ENCODE peak calls at places on chromosomes 2 and 18, in seven cellular contexts. P, C, N, S, V, Y and R are unnamed samples. For H3K36me3 and H3K4me1, the result is how much of the 10 kb centered on the place peaks cover.

GRCh38 chr18:70280007-70280925 is 8.6 kb upstream of the SOCS6 start:
- DNase-seq in N (no peak), V (no peak), C (no peak), P (peak), S (no peak), Y (peak), R (peak)

GRCh38 chr18:9237982-9238381 is 96.6 kb upstream of the TWSG1 start:
- DNase-seq in S (no peak), C (no peak), V (no peak), N (no peak), P (no peak), Y (no peak), R (no peak)

GRCh38 chr18:63236417-63236816 is 83.2 kb downstream of the BCL2 start:
- DNase-seq in P (no peak), Y (no peak), C (no peak), N (no peak), S (no peak), V (no peak), R (no peak)

GRCh38 chr2:9946818-9947217 is 4.7 kb upstream of the GRHL1 start:
- DNase-seq in V (no peak), C (no peak), Y (no peak), P (no peak), S (no peak), N (no peak), R (no peak)

GRCh38 chr2:158457826-158458616 is 1.3 kb downstream of the PKP4 start:
- DNase-seq in V (peak), Y (peak), P (peak), N (peak), C (peak), S (peak), R (no peak)

GRCh38 chr2:151051584-151052220 is 210.0 kb downstream of the RBM43 start:
- DNase-seq in N (peak), Y (peak), V (no peak), P (peak), S (no peak), C (peak), R (no peak)

GRCh38 chr2:202017940-202018339 is 15.7 kb upstream of the FZD7 start:
- DNase-seq in C (no peak), S (no peak), N (no peak), V (no peak), Y (no peak), P (no peak), R (no peak)

GRCh38 chr2:61426267-61426897 is 44.5 kb downstream of the USP34 start:
- DNase-seq in N (peak), S (peak), P (peak), Y (peak), C (peak), V (no peak), R (no peak)

GRCh38 chr2:36918307-36918706 is 48.0 kb downstream of the STRN start:
- DNase-seq in S (no peak), Y (peak), V (no peak), N (no peak), C (no peak), P (peak), R (no peak)

GRCh38 chr18:46711444-46711863 is 45.4 kb downstream of the ST8SIA5 start:
- DNase-seq in V (no peak), Y (no peak), S (no peak), C (no peak), N (peak), P (no peak), R (peak)

GRCh38 chr2:120934891-120935338 is 199.2 kb downstream of the GLI2 start:
- DNase-seq in P (peak), S (peak), C (no peak), N (no peak), Y (peak), V (no peak), R (peak)

GRCh38 chr18:28716321-28716720 is 539.4 kb upstream of the CDH2 start:
- DNase-seq in P (no peak), C (no peak), V (no peak), N (no peak), S (no peak), Y (peak), R (no peak)

GRCh38 chr2:65587779-65588178 is 155.4 kb upstream of the SPRED2 start:
- DNase-seq in S (no peak), P (no peak), V (no peak), C (peak), N (no peak), Y (no peak), R (no peak)

GRCh38 chr2:50693285-50693684 is 338.6 kb downstream of the NRXN1 start:
- DNase-seq in P (no peak), N (no peak), S (no peak), C (no peak), Y (no peak), V (no peak), R (no peak)

GRCh38 chr2:42234056-42234455 is 64.9 kb downstream of the EML4 start:
- DNase-seq in N (no peak), V (no peak), C (peak), Y (no peak), S (no peak), P (peak), R (no peak)

DNA sequence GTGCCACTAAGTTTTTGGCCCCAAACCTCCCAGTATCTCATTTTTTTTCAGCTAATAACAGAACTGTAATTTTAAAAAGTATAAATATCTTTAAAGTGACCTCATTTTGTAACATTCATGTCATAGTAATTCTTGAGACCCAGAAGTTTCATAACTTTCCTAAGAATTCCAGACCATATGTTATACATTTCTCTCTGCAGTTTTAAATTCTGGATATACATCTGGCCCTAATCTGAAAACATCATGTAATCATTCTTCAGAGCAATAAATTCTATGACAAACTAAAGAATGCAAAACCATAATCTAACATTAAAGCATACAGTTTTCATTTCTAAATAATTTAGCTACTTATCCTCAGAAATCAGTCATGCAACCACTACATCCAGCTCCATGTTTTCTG is 198.4 kb upstream of the SLC35G4 start:
- DNase-seq in P (peak), C (no peak), S (no peak), V (no peak), Y (no peak), N (no peak), R (no peak)
- H3K27ac ChIP-seq in P (no peak), C (no peak), S (no peak), V (no peak), Y (no peak), N (no peak), R (no peak)

DNA sequence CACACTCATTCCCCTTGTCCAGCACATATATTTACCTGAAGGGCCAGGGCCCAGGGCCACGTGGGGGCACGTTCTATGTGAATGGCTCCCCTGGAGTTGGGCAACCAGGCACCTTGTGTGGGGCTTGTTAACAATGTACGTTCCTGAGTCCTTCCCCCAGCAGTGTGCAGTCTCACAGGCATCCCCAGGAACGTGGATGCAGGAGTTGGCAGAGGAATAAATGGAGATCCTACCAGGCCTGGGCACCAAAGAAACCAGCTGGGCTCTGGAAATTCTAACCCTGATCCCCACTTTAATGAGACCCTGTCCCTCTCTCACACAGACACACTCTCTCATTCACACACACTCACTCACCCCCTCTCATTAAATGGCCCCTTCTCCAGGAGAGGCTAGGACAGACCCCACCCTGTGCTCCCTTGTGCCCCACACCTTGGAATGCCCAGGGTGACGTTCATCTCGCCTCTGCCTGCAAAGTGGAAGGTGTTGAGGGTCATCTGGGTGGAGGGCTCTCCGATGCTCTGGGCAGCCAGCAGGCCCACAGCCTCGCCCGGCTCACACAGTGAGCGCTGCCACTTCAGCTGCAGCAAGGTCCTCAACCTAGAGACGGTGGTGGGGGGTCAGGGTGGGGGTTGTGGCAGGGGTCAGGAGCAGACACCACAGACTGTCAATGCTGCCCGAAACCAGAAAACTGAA is 65.6 kb downstream of the POLR1A start:
- DNase-seq in C (no peak), Y (no peak), S (peak), V (peak), N (no peak), P (no peak), R (no peak)
- H3K36me3 ChIP-seq in C (half or more), Y (half or more), S (under half), V (under half), N (half or more), P (under half), R (under half)

DNA sequence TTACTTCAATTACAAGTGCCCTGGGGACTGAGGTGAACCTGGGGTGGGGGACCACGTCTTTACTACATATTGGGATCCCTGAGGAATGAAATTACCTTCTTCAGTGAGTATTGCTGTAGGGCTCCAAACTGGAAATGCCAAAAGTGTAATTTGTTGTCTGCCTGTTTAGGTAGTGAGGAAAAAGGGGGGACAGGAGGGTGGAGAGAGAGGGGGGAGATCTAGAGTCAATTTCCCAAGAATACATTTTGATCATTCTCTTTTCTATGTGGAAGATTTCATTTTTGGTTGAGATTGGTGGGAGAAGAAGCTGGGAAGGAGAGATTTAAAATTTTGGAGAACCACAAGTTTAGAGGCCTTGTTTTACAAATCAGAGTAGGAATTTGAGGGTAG is 101.1 kb downstream of the SPTBN1 start:
- DNase-seq in V (no peak), P (no peak), Y (no peak), C (no peak), N (no peak), S (no peak), R (no peak)
- H3K4me1 ChIP-seq in V (under half), P (half or more), Y (under half), C (under half), N (under half), S (under half), R (under half)

GRCh38 chr2:33216508-33217182 is 259.8 kb upstream of the RASGRP3 start:
- DNase-seq in V (peak), N (no peak), C (no peak), S (no peak), P (peak), Y (no peak), R (peak)
- H3K27ac ChIP-seq in V (peak), N (no peak), C (no peak), S (no peak), P (peak), Y (no peak), R (no peak)